ENCODE peak calls at places on chromosomes 2 and 18, in seven cellular contexts. U is breast epithelium, K is heart right ventricle, F is heart left ventricle, D is kidney epithelial cell, C is keratinocyte, P is thyroid gland. E is an unnamed sample.

GRCh38 chr2:239439383-239440315 is 38.8 kb upstream of the HDAC4 start:
- DNase-seq in U (no peak), K (no peak), F (no peak), D (no peak), C (no peak), P (no peak), E (no peak)

GRCh38 chr18:26978812-26979341 is 113.4 kb upstream of the AQP4 start:
- DNase-seq in U (no peak), K (no peak), F (no peak), D (no peak), C (no peak), P (no peak), E (no peak)

GRCh38 chr2:225773143-225773542 is 373.6 kb downstream of the NYAP2 start:
- DNase-seq in U (no peak), K (no peak), F (no peak), D (no peak), C (no peak), P (no peak), E (no peak)

GRCh38 chr2:132547089-132547687 is 122.8 kb downstream of the LYPD1 start:
- DNase-seq in U (peak; percentile 56), K (peak; percentile 67), F (peak; percentile 74), D (no peak), C (no peak), P (peak; percentile 79), E (peak; percentile 77)

GRCh38 chr2:67876176-67876575 is 186.6 kb downstream of the C1D start:
- DNase-seq in U (no peak), K (no peak), F (no peak), D (no peak), C (peak; percentile 28), P (no peak), E (no peak)

GRCh38 chr2:232795920-232796319 is 19.6 kb upstream of the KCNJ13 start:
- DNase-seq in U (no peak), K (no peak), F (no peak), D (no peak), C (no peak), P (no peak), E (no peak)

GRCh38 chr2:88751770-88752169 is 60.3 kb downstream of the RPIA start:
- DNase-seq in U (no peak), K (no peak), F (no peak), D (no peak), C (no peak), P (no peak), E (no peak)

GRCh38 chr2:185222311-185222710 is 516.3 kb upstream of the FSIP2 start:
- DNase-seq in U (no peak), K (no peak), F (no peak), D (no peak), C (no peak), P (no peak), E (no peak)

GRCh38 chr18:58891753-58892152 is 27.1 kb downstream of the ZNF532 start:
- DNase-seq in U (no peak), K (no peak), F (no peak), D (no peak), C (no peak), P (no peak), E (no peak)

GRCh38 chr18:76339246-76339620 is 155.8 kb downstream of the ZNF516 start:
- DNase-seq in U (no peak), K (no peak), F (no peak), D (no peak), C (no peak), P (no peak), E (no peak)

GRCh38 chr2:170928036-170928823 is 823 bp upstream of the GORASP2 start:
- DNase-seq in U (no peak), K (no peak), F (no peak), D (no peak), C (no peak), P (no peak), E (no peak)

GRCh38 chr2:160784034-160784433 is 290.4 kb upstream of the RBMS1 start:
- DNase-seq in U (no peak), K (no peak), F (no peak), D (no peak), C (no peak), P (no peak), E (no peak)

GRCh38 chr2:67880291-67880761 is 182.5 kb downstream of the C1D start:
- DNase-seq in U (no peak), K (no peak), F (no peak), D (peak; percentile 89), C (peak; percentile 78), P (peak; percentile 37), E (no peak)

GRCh38 chr18:36672437-36673344 is 156.1 kb downstream of the TPGS2 start:
- DNase-seq in U (no peak), K (no peak), F (peak; percentile 26), D (no peak), C (peak; percentile 96), P (no peak), E (no peak)

GRCh38 chr2:240914645-240915525 is 8.7 kb downstream of the CROCC2 start:
- DNase-seq in U (no peak), K (no peak), F (peak; percentile 16), D (no peak), C (no peak), P (no peak), E (no peak)
- TF ChIP-seq CTCF in U (no peak), K (peak; percentile 7), F (no peak), D (no peak), C (no peak), P (no peak), E (peak; percentile 36)

GRCh38 chr2:218952160-218952559 is 7.3 kb upstream of the CDK5R2 start:
- DNase-seq in U (no peak), K (no peak), F (no peak), D (no peak), C (no peak), P (no peak), E (no peak)

GRCh38 chr2:218957685-218958084 is 1.8 kb upstream of the CDK5R2 start:
- DNase-seq in U (no peak), K (no peak), F (no peak), D (no peak), C (no peak), P (no peak), E (no peak)

GRCh38 chr2:218956039-218956438 is 3.4 kb upstream of the CDK5R2 start:
- DNase-seq in U (no peak), K (no peak), F (no peak), D (no peak), C (no peak), P (no peak), E (no peak)

GRCh38 chr2:218954541-218955300 is 4.7 kb upstream of the CDK5R2 start:
- DNase-seq in U (no peak), K (no peak), F (no peak), D (no peak), C (no peak), P (no peak), E (no peak)

DNA sequence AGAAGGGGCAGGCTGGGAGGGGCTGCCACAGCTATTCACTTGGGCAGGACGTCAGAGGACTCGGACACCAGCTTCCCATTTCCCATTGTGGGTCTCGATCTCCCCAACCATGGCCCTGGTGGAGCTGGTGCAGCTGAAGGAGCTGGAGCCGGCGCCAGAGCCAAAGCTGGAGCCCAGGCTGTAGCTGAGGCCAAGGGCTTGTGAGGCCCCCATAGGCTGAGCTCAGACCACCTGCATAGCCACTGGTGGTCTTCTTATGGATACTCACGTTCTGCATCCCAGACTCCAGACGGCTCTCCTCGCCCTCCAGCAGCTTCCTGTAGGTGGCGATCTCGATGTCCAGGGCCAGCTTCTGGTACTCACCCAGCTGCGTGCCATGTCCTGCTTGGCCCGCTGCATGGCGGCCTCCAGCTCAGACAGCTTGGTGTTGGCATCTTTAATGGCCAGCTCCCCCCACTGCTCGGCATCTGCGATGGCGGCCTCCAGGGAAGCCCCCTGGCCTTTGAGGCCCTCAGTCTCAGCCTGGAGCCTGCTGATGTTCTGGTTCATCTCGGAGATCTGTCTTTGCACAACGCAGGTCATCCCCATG is 6.0 kb upstream of the CDK5R2 start:
- DNase-seq in U (no peak), K (no peak), F (no peak), D (no peak), C (no peak), P (no peak), E (no peak)
- TF ChIP-seq CTCF in U (no peak), K (no peak), F (no peak), D (no peak), C (peak; percentile 20), P (no peak), E (no peak)

GRCh38 chr2:144452169-144453038 is 67.5 kb downstream of the ZEB2 start:
- DNase-seq in U (no peak), K (no peak), F (no peak), D (no peak), C (no peak), P (no peak), E (peak; percentile 40)
- TF ChIP-seq CTCF in U (no peak), K (no peak), F (no peak), D (peak; percentile 28), C (no peak), P (no peak), E (peak; percentile 9)

DNA sequence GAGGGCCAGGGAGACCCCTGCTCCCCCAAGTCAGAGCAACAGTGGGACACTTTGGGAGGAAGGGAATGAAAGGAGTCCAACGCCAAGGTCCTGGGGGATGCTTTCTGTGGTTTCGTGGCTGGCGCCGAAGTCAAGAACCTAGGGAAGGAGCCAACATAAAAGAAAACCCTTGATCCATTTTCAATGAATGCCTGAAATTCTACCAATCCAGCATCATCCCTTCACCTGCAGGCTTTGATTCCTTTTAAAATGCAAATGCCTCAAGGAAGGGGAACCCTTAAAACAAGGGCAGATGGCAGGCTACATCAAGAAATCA is 123.4 kb upstream of the SLC1A4 start:
- DNase-seq in U (no peak), K (no peak), F (no peak), D (no peak), C (no peak), P (no peak), E (no peak)
- TF ChIP-seq CTCF in U (peak; percentile 37), K (no peak), F (peak; percentile 23), D (no peak), C (no peak), P (no peak), E (no peak)

GRCh38 chr18:14976736-14977430 is 228.9 kb downstream of the ANKRD30B start:
- DNase-seq in U (no peak), K (no peak), F (no peak), D (no peak), C (no peak), P (peak; percentile 66), E (no peak)
- TF ChIP-seq CTCF in U (no peak), K (no peak), F (no peak), D (peak; percentile 15), C (no peak), P (peak; percentile 19), E (no peak)

DNA sequence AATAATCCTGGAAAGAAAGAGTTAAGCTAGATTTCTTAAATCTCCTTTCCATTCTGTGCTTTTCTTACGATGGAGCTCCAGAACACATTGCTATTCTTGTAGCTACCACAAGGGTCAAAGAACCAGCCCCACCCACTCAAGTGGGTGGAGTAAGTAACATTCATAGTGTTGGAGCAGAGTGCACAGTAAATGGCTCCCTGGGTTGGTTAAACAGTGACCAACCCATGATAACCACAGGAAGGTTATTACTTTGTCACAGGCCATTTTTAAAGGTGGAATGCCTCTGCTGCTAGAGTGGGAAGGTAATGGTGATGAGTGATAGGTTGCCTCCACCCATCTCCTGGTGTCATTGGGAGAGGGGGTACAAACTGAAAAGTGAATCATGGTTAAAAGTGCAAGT is 13.9 kb downstream of the ARPC2 start:
- DNase-seq in U (no peak), K (no peak), F (no peak), D (peak; percentile 69), C (no peak), P (no peak), E (no peak)
- TF ChIP-seq CTCF in U (no peak), K (no peak), F (peak; percentile 17), D (peak; percentile 51), C (no peak), P (no peak), E (no peak)